ENCODE peak calls at places on chromosomes 3 and 15, in six cellular contexts. G is A549, D is upper lobe of right lung, W is Caki2, O is cardiac muscle cell, E is NCI-H524. N is an unnamed sample.

GRCh38 chr3:135944831-135945230 is 20.7 kb upstream of the PPP2R3A start:
- DNase-seq in G (no peak), D (no peak), W (no peak), O (no peak), E (no peak), N (no peak)

GRCh38 chr3:24512564-24513197 is 18.0 kb upstream of the THRB start:
- DNase-seq in G (no peak), D (no peak), W (no peak), O (peak), E (no peak), N (no peak)

GRCh38 chr3:46221936-46222335 is 13.8 kb upstream of the CCR1 start:
- DNase-seq in G (no peak), D (no peak), W (no peak), O (no peak), E (no peak), N (no peak)

GRCh38 chr3:194617827-194618226 is 15.4 kb downstream of the TMEM44 start:
- DNase-seq in G (no peak), D (no peak), W (peak), O (no peak), E (no peak), N (no peak)

GRCh38 chr15:75452968-75453702 is 1.6 kb upstream of the SIN3A start:
- DNase-seq in G (peak), D (peak), W (peak), O (peak), E (peak), N (peak)

GRCh38 chr3:46660543-46661523 is 32.6 kb downstream of the ALS2CL start:
- DNase-seq in G (no peak), D (no peak), W (no peak), O (no peak), E (no peak), N (no peak)

GRCh38 chr3:71579934-71580318 is 3.6 kb downstream of the FOXP1 start:
- DNase-seq in G (no peak), D (no peak), W (peak), O (peak), E (peak), N (no peak)

GRCh38 chr15:64464271-64465005 is 4.1 kb downstream of the ZNF609 start:
- DNase-seq in G (no peak), D (no peak), W (no peak), O (no peak), E (no peak), N (no peak)

GRCh38 chr3:100603449-100603848 is 6.0 kb upstream of the ADGRG7 start:
- DNase-seq in G (peak), D (no peak), W (peak), O (peak), E (peak), N (no peak)

GRCh38 chr3:194255252-194256039 is 95.7 kb downstream of the CPN2 start:
- DNase-seq in G (no peak), D (peak), W (no peak), O (no peak), E (no peak), N (no peak)

GRCh38 chr3:13261104-13261800 is 158.9 kb downstream of the NUP210 start:
- DNase-seq in G (no peak), D (no peak), W (no peak), O (peak), E (no peak), N (no peak)

GRCh38 chr15:90697180-90697579 is 20.0 kb upstream of the BLM start:
- DNase-seq in G (no peak), D (no peak), W (no peak), O (no peak), E (no peak), N (no peak)

GRCh38 chr3:114478806-114479205 is 185.0 kb downstream of the TIGIT start:
- DNase-seq in G (no peak), D (no peak), W (no peak), O (no peak), E (no peak), N (no peak)

GRCh38 chr3:108518895-108519294 is 8.5 kb upstream of the MYH15 start:
- DNase-seq in G (no peak), D (no peak), W (no peak), O (no peak), E (no peak), N (no peak)

GRCh38 chr3:49868951-49869454 is 703 bp downstream of the CAMKV start:
- DNase-seq in G (no peak), D (no peak), W (no peak), O (no peak), E (peak), N (no peak)

GRCh38 chr15:83694030-83694429 is 40.1 kb downstream of the ADAMTSL3 start:
- DNase-seq in G (peak), D (no peak), W (peak), O (no peak), E (no peak), N (no peak)

GRCh38 chr15:89802231-89802928 is 12.3 kb downstream of the ANPEP start:
- DNase-seq in G (no peak), D (no peak), W (no peak), O (no peak), E (no peak), N (no peak)

GRCh38 chr15:94864600-94864999 is 633.2 kb downstream of the MCTP2 start:
- DNase-seq in G (no peak), D (no peak), W (no peak), O (no peak), E (no peak), N (no peak)

GRCh38 chr3:153350420-153350819 is 188.4 kb downstream of the RAP2B start:
- DNase-seq in G (no peak), D (no peak), W (peak), O (no peak), E (no peak), N (no peak)

GRCh38 chr3:165103616-165104015 is 25.3 kb upstream of the SI start:
- DNase-seq in G (no peak), D (no peak), W (no peak), O (no peak), E (no peak), N (no peak)

GRCh38 chr15:65081758-65082157 is 5.2 kb downstream of the KBTBD13 start:
- DNase-seq in G (no peak), D (no peak), W (no peak), O (no peak), E (no peak), N (no peak)

GRCh38 chr3:195553268-195553667 is 10.1 kb upstream of the PPP1R2 start:
- DNase-seq in G (no peak), D (no peak), W (no peak), O (no peak), E (no peak), N (no peak)

GRCh38 chr3:161957467-161957866 is 460.9 kb downstream of the OTOL1 start:
- DNase-seq in G (no peak), D (no peak), W (no peak), O (no peak), E (no peak), N (no peak)

N was measured in DMS 273 treated with DMSO at 0.1 percent for 48 hours.